ENCODE peak calls at places on chromosomes 2 and 18, in nine cellular contexts. F, V, R, X, I, M, D, O and T are unnamed samples.

GRCh38 chr2:69556008-69556407 is 87.5 kb downstream of the AAK1 start:
- DNase-seq in F (no peak), D (no peak), O (no peak), M (no peak), X (no peak), I (no peak), V (no peak), R (no peak), T (no peak)

GRCh38 chr2:193011870-193012269 is 817.1 kb upstream of the TMEFF2 start:
- DNase-seq in V (no peak), M (no peak), I (no peak), D (no peak), F (no peak), O (no peak), X (no peak), R (no peak), T (no peak)

GRCh38 chr2:262117-262516 is 1.7 kb downstream of the SH3YL1 start:
- DNase-seq in V (no peak), X (peak), M (no peak), O (no peak), F (no peak), D (no peak), I (no peak), R (no peak), T (no peak)

GRCh38 chr18:50274941-50275340 is 6.4 kb downstream of the MBD1 start:
- DNase-seq in O (no peak), D (no peak), X (no peak), R (no peak), F (no peak), V (no peak), I (no peak), M (no peak), T (no peak)

GRCh38 chr2:197159681-197160211 is 150.8 kb downstream of the ANKRD44 start:
- DNase-seq in O (no peak), D (no peak), X (no peak), I (no peak), F (no peak), R (peak), V (peak), M (no peak), T (no peak)

GRCh38 chr2:241014224-241014623 is 15.8 kb downstream of the SNED1 start:
- DNase-seq in D (no peak), O (no peak), I (no peak), F (no peak), V (no peak), M (no peak), X (peak), R (no peak), T (no peak)

GRCh38 chr2:238216651-238217184 is 13.2 kb upstream of the ILKAP start:
- DNase-seq in I (no peak), F (no peak), O (no peak), X (no peak), R (no peak), V (no peak), M (no peak), D (no peak), T (peak)

GRCh38 chr2:241799522-241800197 is 9.3 kb upstream of the NEU4 start:
- DNase-seq in M (peak), D (no peak), O (no peak), V (no peak), R (no peak), X (no peak), I (no peak), F (no peak), T (no peak)

GRCh38 chr2:102063948-102064678 is 72.4 kb downstream of the IL1R2 start:
- DNase-seq in V (peak), O (peak), M (peak), X (peak), I (peak), R (peak), D (no peak), F (no peak), T (peak)